ENCODE peak calls at places on chromosomes 3 and 15, in five cellular contexts. L is cardiac muscle cell, G is iPS-NIHi11, N is ELF-1, A is iPS DF 6.9. Z is an unnamed sample.

GRCh38 chr3:52990637-52991036 is 55.2 kb downstream of the SFMBT1 start:
- DNase-seq in L (no peak), G (no peak), N (no peak), A (no peak), Z (no peak)

GRCh38 chr3:152835311-152836102 is 576 bp downstream of the P2RY1 start:
- DNase-seq in L (peak), G (peak), N (peak), A (no peak), Z (peak)

GRCh38 chr3:19124752-19125151 is 23.6 kb upstream of the KCNH8 start:
- DNase-seq in L (no peak), G (no peak), N (no peak), A (no peak), Z (no peak)

GRCh38 chr15:101060576-101061551 is 141.7 kb downstream of the LRRK1 start:
- DNase-seq in L (no peak), G (no peak), N (no peak), A (no peak), Z (no peak)

GRCh38 chr3:44104043-44104442 is 137.6 kb upstream of the TOPAZ1 start:
- DNase-seq in L (no peak), G (no peak), N (no peak), A (no peak), Z (no peak)

GRCh38 chr3:60363817-60364216 is 887.4 kb downstream of the FHIT start:
- DNase-seq in L (no peak), G (no peak), N (no peak), A (no peak), Z (peak)

GRCh38 chr3:139934557-139935070 is 371 bp upstream of the CLSTN2 start:
- DNase-seq in L (peak), G (peak), N (peak), A (peak), Z (no peak)

GRCh38 chr15:31977138-31977537 is 53.2 kb upstream of the CHRNA7 start:
- DNase-seq in L (no peak), G (no peak), N (no peak), A (no peak), Z (no peak)

GRCh38 chr3:146655333-146655996 is 50.3 kb upstream of the PLSCR5 start:
- DNase-seq in L (no peak), G (no peak), N (no peak), A (no peak), Z (no peak)

GRCh38 chr15:99172989-99173388 is 68.1 kb downstream of the SYNM start:
- DNase-seq in L (no peak), G (no peak), N (peak), A (no peak), Z (no peak)

GRCh38 chr3:161851941-161852566 is 355.4 kb downstream of the OTOL1 start:
- DNase-seq in L (peak), G (peak), N (peak), A (peak), Z (peak)

GRCh38 chr3:54861248-54862067 is 66.4 kb downstream of the LRTM1 start:
- DNase-seq in L (peak), G (no peak), N (peak), A (no peak), Z (no peak)

GRCh38 chr15:66943456-66944095 is 121.8 kb upstream of the SMAD3 start:
- DNase-seq in L (no peak), G (no peak), N (no peak), A (no peak), Z (no peak)

GRCh38 chr15:92385096-92385495 is 8.6 kb upstream of the ST8SIA2 start:
- DNase-seq in L (no peak), G (no peak), N (peak), A (no peak), Z (no peak)

GRCh38 chr3:136152963-136153362 is 43.2 kb downstream of the MSL2 start:
- DNase-seq in L (no peak), G (no peak), N (no peak), A (no peak), Z (no peak)

GRCh38 chr15:38683382-38684242 is 119.0 kb upstream of the RASGRP1 start:
- DNase-seq in L (peak), G (peak), N (peak), A (no peak), Z (peak)

GRCh38 chr15:60370804-60371700 is 26.7 kb downstream of the ANXA2 start:
- DNase-seq in L (peak), G (no peak), N (no peak), A (no peak), Z (peak)

GRCh38 chr3:191244242-191244867 is 45.3 kb downstream of the OSTN start:
- DNase-seq in L (peak), G (no peak), N (no peak), A (no peak), Z (no peak)